ENCODE peak calls at places on chromosomes 5 and 9, in eight cellular contexts. C is ovary, O is IMR-90, G is A549, S is transverse colon, R is HCT116, U is tibial nerve, M is upper lobe of left lung. J is an unnamed sample.

GRCh38 chr5:65108786-65109743 is 340.3 kb downstream of the CWC27 start:
- DNase-seq in C (no peak), O (peak), G (no peak), S (no peak), R (no peak), U (no peak), M (no peak), J (no peak)

GRCh38 chr9:22463205-22463604 is 16.6 kb downstream of the DMRTA1 start:
- DNase-seq in C (no peak), O (no peak), G (no peak), S (no peak), R (no peak), U (no peak), M (no peak), J (no peak)

GRCh38 chr9:137764981-137765380 is 112.6 kb upstream of the CACNA1B start:
- DNase-seq in C (no peak), O (no peak), G (no peak), S (no peak), R (no peak), U (no peak), M (peak), J (no peak)

GRCh38 chr9:137643921-137644320 is 25.1 kb downstream of the EHMT1 start:
- DNase-seq in C (peak), O (no peak), G (no peak), S (no peak), R (no peak), U (no peak), M (no peak), J (no peak)

GRCh38 chr5:174947548-174947947 is 223.2 kb downstream of the MSX2 start:
- DNase-seq in C (no peak), O (no peak), G (no peak), S (no peak), R (no peak), U (no peak), M (no peak), J (no peak)

GRCh38 chr5:65142007-65142406 is 339.7 kb downstream of the ADAMTS6 start:
- DNase-seq in C (no peak), O (no peak), G (no peak), S (no peak), R (no peak), U (no peak), M (no peak), J (no peak)

GRCh38 chr5:135587849-135588248 is 9.1 kb upstream of the CXCL14 start:
- DNase-seq in C (no peak), O (no peak), G (no peak), S (no peak), R (no peak), U (no peak), M (no peak), J (no peak)

GRCh38 chr9:98775831-98776441 is 20.4 kb downstream of the ANKS6 start:
- DNase-seq in C (no peak), O (peak), G (peak), S (no peak), R (peak), U (peak), M (no peak), J (no peak)

GRCh38 chr9:130780865-130781504 is 54.1 kb upstream of the ABL1 start:
- DNase-seq in C (peak), O (peak), G (peak), S (peak), R (no peak), U (peak), M (no peak), J (no peak)

GRCh38 chr9:130193531-130194405 is 21.6 kb downstream of the NCS1 start:
- DNase-seq in C (peak), O (no peak), G (no peak), S (no peak), R (no peak), U (no peak), M (no peak), J (no peak)

GRCh38 chr5:112232651-112233050 is 186.4 kb downstream of the EPB41L4A start:
- DNase-seq in C (no peak), O (no peak), G (peak), S (peak), R (no peak), U (no peak), M (no peak), J (no peak)

GRCh38 chr9:91433180-91433579 is 9.5 kb upstream of the NFIL3 start:
- DNase-seq in C (no peak), O (peak), G (peak), S (no peak), R (peak), U (no peak), M (no peak), J (no peak)

GRCh38 chr5:133873936-133874585 is 94.4 kb downstream of the C5orf15 start:
- DNase-seq in C (no peak), O (peak), G (no peak), S (no peak), R (no peak), U (no peak), M (no peak), J (no peak)

GRCh38 chr5:113059232-113059805 is 82.7 kb downstream of the DCP2 start:
- DNase-seq in C (no peak), O (peak), G (no peak), S (no peak), R (no peak), U (no peak), M (no peak), J (no peak)

GRCh38 chr9:81591791-81592190 is 97.6 kb downstream of the TLE1 start:
- DNase-seq in C (no peak), O (no peak), G (no peak), S (peak), R (no peak), U (no peak), M (peak), J (no peak)

GRCh38 chr9:132586830-132587483 is 4.6 kb downstream of the BARHL1 start:
- DNase-seq in C (no peak), O (no peak), G (no peak), S (no peak), R (no peak), U (no peak), M (peak), J (peak)

GRCh38 chr9:4939118-4939561 is 45.9 kb upstream of the JAK2 start:
- DNase-seq in C (no peak), O (no peak), G (no peak), S (no peak), R (no peak), U (no peak), M (no peak), J (no peak)

GRCh38 chr9:137719194-137719593 is 100.4 kb downstream of the EHMT1 start:
- DNase-seq in C (no peak), O (no peak), G (no peak), S (no peak), R (no peak), U (no peak), M (no peak), J (no peak)

GRCh38 chr5:28557114-28557513 is 1518.7 kb upstream of the CDH9 start:
- DNase-seq in C (no peak), O (no peak), G (no peak), S (no peak), R (no peak), U (no peak), M (no peak), J (no peak)

GRCh38 chr5:122263352-122264030 is 48.5 kb upstream of the SNCAIP start:
- DNase-seq in C (no peak), O (peak), G (no peak), S (no peak), R (no peak), U (no peak), M (no peak), J (no peak)

GRCh38 chr5:151664694-151665583 is 21.8 kb downstream of the SPARC start:
- DNase-seq in C (peak), O (peak), G (no peak), S (no peak), R (no peak), U (no peak), M (no peak), J (no peak)

GRCh38 chr5:61301820-61302563 is 30.1 kb upstream of the ZSWIM6 start:
- DNase-seq in C (peak), O (peak), G (peak), S (peak), R (peak), U (peak), M (no peak), J (peak)

GRCh38 chr9:134968011-134968822 is 50.5 kb upstream of the FCN1 start:
- DNase-seq in C (peak), O (peak), G (no peak), S (no peak), R (no peak), U (no peak), M (no peak), J (peak)

GRCh38 chr5:56711191-56711590 is 104.2 kb upstream of the MAP3K1 start:
- DNase-seq in C (no peak), O (peak), G (no peak), S (no peak), R (no peak), U (no peak), M (no peak), J (no peak)

GRCh38 chr5:123438902-123439301 is 15.7 kb upstream of the CEP120 start:
- DNase-seq in C (no peak), O (peak), G (peak), S (peak), R (no peak), U (no peak), M (no peak), J (no peak)

GRCh38 chr5:127830157-127830556 is 127.0 kb downstream of the CCDC192 start:
- DNase-seq in C (no peak), O (peak), G (no peak), S (no peak), R (no peak), U (no peak), M (no peak), J (no peak)

GRCh38 chr9:130938652-130939404 is at the start of gene FIBCD1:
- DNase-seq in C (no peak), O (peak), G (peak), S (peak), R (peak), U (no peak), M (peak), J (no peak)

GRCh38 chr9:101365181-101365580 is 19.6 kb downstream of the BAAT start:
- DNase-seq in C (no peak), O (peak), G (no peak), S (no peak), R (no peak), U (no peak), M (no peak), J (no peak)

GRCh38 chr5:56910123-56910951 is 941 bp downstream of the SETD9 start:
- DNase-seq in C (peak), O (no peak), G (no peak), S (peak), R (no peak), U (peak), M (no peak), J (peak)

GRCh38 chr9:20623021-20623747 is 885 bp upstream of the MLLT3 start:
- DNase-seq in C (peak), O (peak), G (no peak), S (peak), R (no peak), U (peak), M (peak), J (peak)

GRCh38 chr5:96175090-96175489 is 213.4 kb upstream of the ELL2 start:
- DNase-seq in C (no peak), O (no peak), G (peak), S (no peak), R (peak), U (no peak), M (no peak), J (no peak)

GRCh38 chr5:90866333-90866732 is 307.7 kb downstream of the ADGRV1 start:
- DNase-seq in C (no peak), O (peak), G (peak), S (no peak), R (peak), U (no peak), M (no peak), J (no peak)

GRCh38 chr9:35519697-35520403 is 29.9 kb downstream of the RUSC2 start:
- DNase-seq in C (no peak), O (no peak), G (no peak), S (no peak), R (no peak), U (no peak), M (no peak), J (no peak)
- TF ChIP-seq CTCF in C (no peak), O (no peak), G (no peak), S (no peak), R (no peak), U (no peak), M (no peak), J (no peak)

GRCh38 chr9:70258692-70259511 is at the start of gene SMC5:
- DNase-seq in C (peak), O (peak), G (peak), S (peak), R (peak), U (peak), M (peak), J (peak)

GRCh38 chr9:70255521-70255920 is 3.3 kb upstream of the SMC5 start:
- DNase-seq in C (no peak), O (peak), G (no peak), S (no peak), R (no peak), U (no peak), M (no peak), J (no peak)

GRCh38 chr9:70257512-70257911 is 1.3 kb upstream of the SMC5 start:
- DNase-seq in C (no peak), O (no peak), G (no peak), S (no peak), R (no peak), U (no peak), M (no peak), J (no peak)

GRCh38 chr9:70257991-70258691 is 637 bp upstream of the SMC5 start:
- DNase-seq in C (peak), O (peak), G (no peak), S (peak), R (peak), U (peak), M (no peak), J (peak)

GRCh38 chr9:70256123-70256551 is 2.6 kb upstream of the SMC5 start:
- DNase-seq in C (no peak), O (peak), G (no peak), S (no peak), R (no peak), U (no peak), M (no peak), J (no peak)
- H3K4me3 ChIP-seq in C (peak), O (peak), G (no peak), S (peak), R (no peak), U (no peak), M (peak), J (peak)

DNA sequence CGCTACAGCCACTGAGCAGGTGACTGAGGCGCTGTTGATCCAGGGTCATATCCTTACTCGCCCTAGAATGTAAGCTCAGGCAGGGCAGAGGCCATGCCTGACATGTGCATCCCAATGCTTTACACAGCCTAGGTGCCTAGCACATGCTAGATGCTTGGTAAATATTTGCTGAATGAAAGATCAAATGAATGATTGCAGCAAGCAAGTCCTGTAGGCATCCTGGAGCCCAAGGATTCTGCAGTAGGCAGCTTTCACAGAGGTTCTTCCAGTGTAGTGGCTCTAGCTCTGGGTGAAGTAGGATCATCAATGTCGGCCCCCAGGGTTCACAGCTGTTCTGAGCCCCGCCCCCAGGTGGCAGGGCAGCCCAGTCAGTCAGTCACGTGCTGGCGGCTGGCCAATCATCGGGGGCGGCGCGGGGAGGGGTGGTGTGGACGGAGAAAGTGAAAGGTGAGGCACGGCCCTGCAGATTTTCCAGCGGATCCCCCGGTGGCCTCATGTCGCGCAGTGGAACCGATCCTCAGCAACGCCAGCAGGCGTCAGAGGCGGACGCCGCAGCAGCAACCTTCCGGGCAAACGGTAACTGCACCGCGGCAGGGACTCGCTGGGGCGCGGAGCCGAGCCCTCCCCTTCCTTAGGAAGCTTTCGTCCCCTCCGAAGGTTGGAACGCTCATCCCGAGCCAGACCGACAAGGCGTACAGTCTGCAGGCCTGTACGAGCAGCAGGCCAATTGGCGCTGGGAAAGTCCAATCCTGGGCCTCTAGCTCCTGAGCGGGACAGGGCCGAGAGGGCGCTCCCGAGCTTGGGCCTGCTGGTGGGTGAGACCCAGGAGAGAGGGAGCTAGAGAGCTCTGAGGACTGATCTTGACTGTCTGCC is at the start of gene GALT:
- DNase-seq in C (peak), O (peak), G (peak), S (peak), R (peak), U (peak), M (peak), J (peak)
- TF ChIP-seq POLR2A in C (no peak), O (no peak), G (peak), S (peak), R (peak), U (peak), M (peak), J (peak)

DNA sequence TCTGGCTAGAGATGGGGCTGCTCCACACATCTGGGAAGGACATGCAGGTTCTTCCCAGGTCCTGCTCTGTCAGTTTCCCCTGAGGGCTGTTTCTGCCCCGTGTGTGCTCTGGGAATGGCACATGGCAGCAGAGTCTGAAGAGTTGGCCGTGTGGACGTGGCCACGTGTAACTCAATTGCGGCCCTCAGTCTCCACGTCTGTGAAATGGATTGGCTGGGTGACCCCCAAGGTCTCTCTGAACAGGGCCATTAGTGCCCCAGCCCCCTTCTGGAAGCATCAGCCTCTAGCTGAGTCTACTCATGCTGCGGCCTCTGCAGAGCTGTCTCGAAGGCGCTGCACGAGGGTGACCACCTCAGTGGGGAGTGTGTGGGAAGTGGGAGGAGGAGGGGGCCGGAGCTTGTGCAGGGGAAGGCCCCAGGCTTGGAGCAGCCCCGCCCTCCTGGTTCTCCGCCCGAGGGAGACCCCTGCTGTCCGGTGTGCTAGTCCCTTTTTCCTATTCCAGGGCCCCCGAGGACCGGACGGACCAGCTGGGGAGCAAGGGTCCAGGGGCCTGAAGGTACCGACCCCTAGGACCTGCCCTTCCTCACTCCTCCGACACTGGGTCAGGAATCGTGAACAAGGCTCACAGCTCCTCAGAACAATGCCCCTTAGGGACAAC is 58.9 kb upstream of the ORM1 start:
- DNase-seq in C (no peak), O (no peak), G (no peak), S (no peak), R (no peak), U (no peak), M (no peak), J (no peak)
- TF ChIP-seq CTCF in C (no peak), O (peak), G (peak), S (no peak), R (peak), U (no peak), M (no peak), J (no peak)

DNA sequence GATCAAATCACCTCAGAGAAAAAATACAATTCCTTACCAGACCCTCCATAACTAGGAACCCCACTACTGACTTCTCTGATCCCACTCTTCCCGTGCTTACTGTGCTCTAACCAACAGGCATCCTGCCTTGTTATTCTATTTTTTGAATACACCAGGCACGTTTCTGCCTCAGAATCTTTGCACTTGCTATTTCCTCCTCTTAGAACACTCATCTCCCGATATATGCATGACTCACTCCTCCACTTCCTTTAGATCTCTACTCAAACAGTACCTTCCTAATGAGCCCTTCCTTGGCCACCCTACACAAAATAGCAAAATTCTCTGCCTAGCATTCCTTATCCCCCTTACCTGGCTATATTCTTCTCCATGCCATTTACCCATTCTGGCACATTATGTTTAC is 43.9 kb downstream of the MAPKAP1 start:
- DNase-seq in C (no peak), O (peak), G (peak), S (no peak), R (peak), U (no peak), M (no peak), J (no peak)
- H3K4me3 ChIP-seq in C (no peak), O (no peak), G (no peak), S (no peak), R (peak), U (no peak), M (no peak), J (no peak)

DNA sequence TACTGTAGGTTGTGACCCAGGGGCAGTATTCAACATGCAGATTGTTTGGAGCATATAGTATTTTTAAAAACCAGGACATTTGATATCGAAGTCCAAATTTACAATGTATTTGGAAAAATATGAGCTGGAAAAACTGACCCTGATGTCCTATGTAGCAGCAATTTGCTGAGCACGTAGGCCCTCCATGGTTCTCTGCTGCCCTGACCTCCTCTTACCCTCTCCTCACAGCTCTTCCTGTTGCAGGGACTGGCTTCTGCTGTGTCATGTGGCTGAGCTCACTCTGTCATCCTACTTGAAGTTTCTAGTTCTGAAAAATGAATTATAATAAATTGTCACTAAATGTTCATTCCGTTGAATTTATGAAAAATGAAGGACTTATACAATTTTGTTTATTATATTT is 4.1 kb upstream of the ASPN start:
- DNase-seq in C (no peak), O (no peak), G (no peak), S (no peak), R (no peak), U (no peak), M (no peak), J (no peak)
- TF ChIP-seq POLR2A in C (no peak), O (no peak), G (no peak), S (no peak), R (no peak), U (no peak), M (no peak), J (no peak)